ENCODE peak calls at places on chromosomes 11 and 22, in eight cellular contexts. L, G, B, I, D, M, V and Z are unnamed samples.
A peak's percentile ranks its signal among the peaks of the same experiment; 100 is the strongest.

GRCh38 chr22:33657670-33658069 is 262.6 kb downstream of the LARGE1 start:
- DNase-seq in V (no peak), I (no peak), G (no peak), L (no peak), M (no peak), B (no peak), D (no peak), Z (no peak)

GRCh38 chr11:102323542-102324261 is 6.4 kb downstream of the BIRC3 start:
- DNase-seq in M (no peak), D (no peak), G (peak; percentile 33), B (no peak), L (peak; percentile 57), V (peak; percentile 75), I (peak; percentile 57), Z (no peak)

GRCh38 chr11:122099345-122100045 is 16.5 kb downstream of the BLID start:
- DNase-seq in I (peak; percentile 39), B (no peak), M (no peak), G (peak; percentile 80), V (peak; percentile 65), D (no peak), L (peak; percentile 69), Z (no peak)

GRCh38 chr11:93131709-93132108 is 66.1 kb downstream of the SLC36A4 start:
- DNase-seq in V (no peak), L (no peak), G (no peak), I (no peak), B (no peak), M (no peak), D (peak; percentile 30), Z (no peak)

GRCh38 chr11:48096588-48097525 is 116.5 kb downstream of the PTPRJ start:
- DNase-seq in M (no peak), L (no peak), D (no peak), B (no peak), V (no peak), G (no peak), I (peak; percentile 76), Z (no peak)

GRCh38 chr22:38218661-38219331 is 17.0 kb downstream of the MAFF start:
- DNase-seq in B (peak; percentile 95), V (peak; percentile 83), I (peak; percentile 96), M (no peak), G (peak; percentile 96), D (peak; percentile 63), L (peak; percentile 84), Z (no peak)

GRCh38 chr11:82398300-82398815 is 335.3 kb downstream of the FAM181B start:
- DNase-seq in M (no peak), V (no peak), D (no peak), L (no peak), I (no peak), B (no peak), G (peak; percentile 1), Z (no peak)

GRCh38 chr11:72848846-72849466 is 34.7 kb downstream of the ATG16L2 start:
- DNase-seq in G (peak; percentile 58), D (no peak), B (no peak), I (peak; percentile 70), V (peak; percentile 63), L (peak; percentile 18), M (no peak), Z (no peak)

GRCh38 chr11:113705871-113706654 is at the start of gene TMPRSS5:
- DNase-seq in M (no peak), D (no peak), I (no peak), G (no peak), L (no peak), B (peak; percentile 66), V (no peak), Z (no peak)

GRCh38 chr22:22552630-22553029 is 6.4 kb downstream of the PRAME start:
- DNase-seq in L (no peak), V (no peak), B (no peak), G (peak; percentile 12), M (no peak), I (no peak), D (peak; percentile 24), Z (no peak)

GRCh38 chr11:28621648-28622215 is 513.5 kb downstream of the METTL15 start:
- DNase-seq in G (peak; percentile 49), I (no peak), M (no peak), B (no peak), L (peak; percentile 9), V (peak; percentile 17), D (no peak), Z (no peak)

GRCh38 chr22:48536691-48537591 is 1290.7 kb downstream of the BRD1 start:
- DNase-seq in V (no peak), D (no peak), M (no peak), G (no peak), I (no peak), L (no peak), B (no peak), Z (no peak)

GRCh38 chr11:60857378-60858232 is 1.9 kb upstream of the PTGDR2 start:
- DNase-seq in M (no peak), L (peak; percentile 30), G (no peak), I (peak; percentile 54), V (no peak), B (no peak), D (no peak), Z (no peak)

DNA sequence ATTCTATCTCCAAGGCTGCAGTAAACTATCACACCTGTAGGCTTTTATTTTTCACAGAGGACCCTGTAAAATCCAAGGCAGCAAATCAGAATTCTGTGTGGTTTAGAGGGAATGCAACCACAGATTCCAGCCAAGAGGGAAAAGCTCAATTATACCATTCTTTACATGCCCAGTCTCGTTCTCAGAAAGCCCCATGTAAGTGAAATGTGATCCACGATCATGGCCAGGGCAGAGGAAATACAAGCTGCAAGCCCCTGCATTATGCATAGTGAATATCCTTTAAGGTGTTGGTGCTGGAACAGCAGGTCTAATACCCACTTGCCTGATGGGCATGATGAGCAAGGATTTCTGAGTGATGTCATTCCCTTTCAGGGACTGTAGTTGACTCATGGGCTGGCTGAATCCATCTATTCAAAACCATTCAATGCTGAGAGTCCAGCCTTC is 198.7 kb upstream of the MTMR2 start:
- DNase-seq in L (peak; percentile 20), B (no peak), G (no peak), M (no peak), D (no peak), I (peak; percentile 95), V (no peak), Z (no peak)
- TF ChIP-seq CTCF in L (peak; percentile 31), B (no peak), G (no peak), M (peak; percentile 49), D (peak; percentile 20), I (no peak), V (no peak), Z (no peak)

GRCh38 chr11:69594481-69594880 is 46.5 kb upstream of the CCND1 start:
- DNase-seq in V (no peak), M (no peak), L (no peak), I (no peak), D (no peak), G (no peak), B (peak; percentile 76), Z (no peak)

GRCh38 chr11:69599502-69599901 is 41.5 kb upstream of the CCND1 start:
- DNase-seq in G (no peak), D (no peak), I (peak; percentile 84), L (no peak), M (no peak), B (no peak), V (no peak), Z (no peak)

GRCh38 chr11:69601346-69601975 is 39.5 kb upstream of the CCND1 start:
- DNase-seq in G (no peak), D (no peak), I (no peak), L (no peak), B (peak; percentile 75), V (no peak), M (no peak), Z (no peak)

GRCh38 chr11:69595805-69596665 is 44.9 kb upstream of the CCND1 start:
- DNase-seq in B (peak; percentile 53), L (no peak), G (no peak), D (no peak), M (no peak), I (no peak), V (no peak), Z (no peak)

GRCh38 chr11:69598147-69598546 is 42.8 kb upstream of the CCND1 start:
- DNase-seq in G (peak; percentile 13), V (peak; percentile 9), L (no peak), I (no peak), M (no peak), D (no peak), B (peak; percentile 64), Z (no peak)
- TF ChIP-seq CTCF in G (no peak), V (no peak), L (peak; percentile 31), I (no peak), M (peak; percentile 47), D (no peak), B (no peak), Z (no peak)

DNA sequence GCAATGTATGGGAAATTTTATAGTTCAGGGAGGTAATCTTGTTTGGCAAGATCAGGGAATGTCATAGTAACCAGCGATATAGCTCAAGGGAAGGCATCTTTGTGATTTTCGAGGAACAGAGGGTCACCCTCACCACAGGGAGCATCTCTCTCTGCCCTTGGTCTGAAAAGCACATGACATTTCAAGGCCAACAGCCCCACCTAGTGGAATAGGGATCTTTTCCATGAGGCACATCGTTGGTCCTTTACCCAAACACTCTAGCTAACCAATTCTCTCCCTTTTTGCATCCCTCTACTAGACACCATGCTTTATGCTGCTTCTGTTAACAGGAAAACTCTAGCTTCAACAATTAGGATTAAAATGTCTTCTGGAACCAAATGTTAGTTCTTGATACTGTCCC is 179.0 kb downstream of the GRM5 start:
- DNase-seq in L (peak; percentile 40), G (peak; percentile 54), M (no peak), B (no peak), D (peak; percentile 24), I (peak; percentile 60), V (peak; percentile 37), Z (no peak)
- TF ChIP-seq CTCF in L (peak; percentile 81), G (peak; percentile 43), M (peak; percentile 49), B (no peak), D (peak; percentile 31), I (peak; percentile 26), V (peak; percentile 43), Z (peak; percentile 43)

DNA sequence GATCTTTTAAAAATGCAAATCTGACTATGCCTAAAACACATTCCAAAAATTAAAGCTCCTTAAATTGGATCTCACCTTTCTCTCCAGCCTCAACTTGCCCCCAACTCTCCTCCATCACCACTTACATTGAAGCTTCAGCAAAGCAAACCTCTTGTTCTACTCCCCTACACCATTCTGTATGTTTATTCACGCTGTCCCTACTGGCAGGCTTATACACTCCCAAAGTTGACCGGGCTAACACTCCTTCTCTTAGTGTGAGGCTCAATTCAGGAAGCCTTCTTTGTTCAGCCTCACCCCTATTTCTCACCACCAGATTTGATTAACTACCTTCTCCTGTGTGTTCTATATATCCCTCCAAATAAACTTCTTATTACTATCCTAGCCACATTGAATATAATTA is 1.8 kb upstream of the GDPD4 start:
- DNase-seq in G (no peak), L (no peak), B (no peak), D (no peak), M (no peak), I (no peak), V (no peak), Z (no peak)
- TF ChIP-seq CTCF in G (no peak), L (no peak), B (no peak), D (no peak), M (no peak), I (no peak), V (no peak), Z (no peak)

DNA sequence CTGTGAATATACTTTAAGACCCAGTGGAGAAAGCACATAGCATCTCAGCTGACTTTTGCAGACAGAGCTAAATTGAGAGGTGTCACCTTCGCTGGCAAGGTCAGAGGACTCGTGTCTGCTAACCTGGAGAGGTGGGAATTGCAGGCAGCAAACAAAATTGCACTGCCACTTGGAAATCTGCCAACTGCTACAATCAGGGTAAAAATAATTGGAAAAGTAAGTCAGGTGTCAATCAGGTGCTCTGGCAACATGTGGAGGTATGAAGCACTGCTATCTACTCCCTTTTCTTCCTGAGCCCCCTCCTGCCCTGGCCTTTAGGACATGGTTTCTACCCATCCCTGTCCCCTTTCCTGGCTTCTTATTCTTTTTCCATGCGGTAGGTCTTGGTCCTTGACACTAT is 24.1 kb upstream of the LRRC55 start:
- DNase-seq in L (no peak), G (no peak), I (no peak), M (no peak), B (no peak), D (no peak), V (no peak), Z (no peak)
- TF ChIP-seq CTCF in L (no peak), G (no peak), I (no peak), M (no peak), B (no peak), D (no peak), V (no peak), Z (no peak)